ENCODE peak calls at places on chromosome 17, in five cellular contexts. One of them, this sample, is unnamed.

GRCh38 chr17:68127914-68128313 is 92.4 kb downstream of the KPNA2 start:
- DNase-seq in A549: no peak
- DNase-seq in GM12878: no peak
- DNase-seq in endothelial cell of umbilical vein: peak
- DNase-seq in HepG2: no peak
- DNase-seq in this sample: no peak

GRCh38 chr17:48954300-48954755 is 9.7 kb upstream of the SNF8 start:
- DNase-seq in A549: peak
- DNase-seq in GM12878: no peak
- DNase-seq in endothelial cell of umbilical vein: peak
- DNase-seq in HepG2: peak
- DNase-seq in this sample: peak

GRCh38 chr17:82160081-82160480 is 52.6 kb downstream of the CCDC57 start:
- DNase-seq in A549: no peak
- DNase-seq in GM12878: no peak
- DNase-seq in endothelial cell of umbilical vein: peak
- DNase-seq in HepG2: no peak
- DNase-seq in this sample: no peak

GRCh38 chr17:83125515-83126274 is 46.3 kb downstream of the METRNL start:
- DNase-seq in A549: no peak
- DNase-seq in GM12878: no peak
- DNase-seq in endothelial cell of umbilical vein: no peak
- DNase-seq in HepG2: no peak
- DNase-seq in this sample: peak

GRCh38 chr17:38620551-38621277 is 15.0 kb upstream of the SRCIN1 start:
- DNase-seq in A549: no peak
- DNase-seq in GM12878: no peak
- DNase-seq in endothelial cell of umbilical vein: no peak
- DNase-seq in HepG2: peak
- DNase-seq in this sample: no peak

GRCh38 chr17:43818966-43819365 is 14.0 kb downstream of the MPP3 start:
- DNase-seq in A549: no peak
- DNase-seq in GM12878: no peak
- DNase-seq in endothelial cell of umbilical vein: no peak
- DNase-seq in HepG2: no peak
- DNase-seq in this sample: no peak

GRCh38 chr17:64608571-64608981 is 53.5 kb downstream of the SMURF2 start:
- DNase-seq in A549: no peak
- DNase-seq in GM12878: no peak
- DNase-seq in endothelial cell of umbilical vein: peak
- DNase-seq in HepG2: no peak
- DNase-seq in this sample: no peak

GRCh38 chr17:43416998-43417891 is 18.5 kb downstream of the ARL4D start:
- DNase-seq in A549: peak
- DNase-seq in GM12878: no peak
- DNase-seq in endothelial cell of umbilical vein: no peak
- DNase-seq in HepG2: no peak
- DNase-seq in this sample: no peak

GRCh38 chr17:1736348-1737281 is 6.1 kb upstream of the SERPINF2 start:
- DNase-seq in A549: peak
- DNase-seq in GM12878: no peak
- DNase-seq in endothelial cell of umbilical vein: no peak
- DNase-seq in HepG2: peak
- DNase-seq in this sample: peak

GRCh38 chr17:50423553-50424159 is 2.4 kb upstream of the ACSF2 start:
- DNase-seq in A549: peak
- DNase-seq in GM12878: no peak
- DNase-seq in endothelial cell of umbilical vein: peak
- DNase-seq in HepG2: peak
- DNase-seq in this sample: peak

GRCh38 chr17:36188891-36189306 is 7.7 kb downstream of the CCL3L1 start:
- DNase-seq in A549: no peak
- DNase-seq in GM12878: peak
- DNase-seq in endothelial cell of umbilical vein: no peak
- DNase-seq in HepG2: no peak
- DNase-seq in this sample: peak

GRCh38 chr17:81537856-81538555 is 9.8 kb downstream of the FSCN2 start:
- DNase-seq in A549: no peak
- DNase-seq in GM12878: no peak
- DNase-seq in endothelial cell of umbilical vein: no peak
- DNase-seq in HepG2: no peak
- DNase-seq in this sample: no peak

GRCh38 chr17:7107012-7107754 is 7.4 kb downstream of the ASGR2 start:
- DNase-seq in A549: no peak
- DNase-seq in GM12878: no peak
- DNase-seq in endothelial cell of umbilical vein: no peak
- DNase-seq in HepG2: no peak
- DNase-seq in this sample: no peak

GRCh38 chr17:62902573-62903229 is 63.3 kb upstream of the TANC2 start:
- DNase-seq in A549: no peak
- DNase-seq in GM12878: no peak
- DNase-seq in endothelial cell of umbilical vein: peak
- DNase-seq in HepG2: no peak
- DNase-seq in this sample: no peak

GRCh38 chr17:1244606-1245012 is 25.6 kb upstream of the BHLHA9 start:
- DNase-seq in A549: no peak
- DNase-seq in GM12878: no peak
- DNase-seq in endothelial cell of umbilical vein: no peak
- DNase-seq in HepG2: no peak
- DNase-seq in this sample: no peak

GRCh38 chr17:7632492-7632894 is 2.6 kb downstream of the SHBG start:
- DNase-seq in A549: peak
- DNase-seq in GM12878: no peak
- DNase-seq in endothelial cell of umbilical vein: peak
- DNase-seq in HepG2: no peak
- DNase-seq in this sample: peak

GRCh38 chr17:38333635-38334295 is 10.0 kb downstream of the GPR179 start:
- DNase-seq in A549: peak
- DNase-seq in GM12878: no peak
- DNase-seq in endothelial cell of umbilical vein: peak
- DNase-seq in HepG2: peak
- DNase-seq in this sample: peak

GRCh38 chr17:81512984-81513668 is 527 bp upstream of the ACTG1 start:
- DNase-seq in A549: peak
- DNase-seq in GM12878: no peak
- DNase-seq in endothelial cell of umbilical vein: no peak
- DNase-seq in HepG2: peak
- DNase-seq in this sample: peak

GRCh38 chr17:33019161-33019560 is 27.5 kb downstream of the SPACA3 start:
- DNase-seq in A549: no peak
- DNase-seq in GM12878: no peak
- DNase-seq in endothelial cell of umbilical vein: no peak
- DNase-seq in HepG2: no peak
- DNase-seq in this sample: no peak

GRCh38 chr17:79623786-79624657 is 13.2 kb upstream of the RBFOX3 start:
- DNase-seq in A549: no peak
- DNase-seq in GM12878: no peak
- DNase-seq in endothelial cell of umbilical vein: no peak
- DNase-seq in HepG2: no peak
- DNase-seq in this sample: no peak

GRCh38 chr17:4573682-4574081 is 10.6 kb upstream of the SMTNL2 start:
- DNase-seq in A549: peak
- DNase-seq in GM12878: no peak
- DNase-seq in endothelial cell of umbilical vein: no peak
- DNase-seq in HepG2: no peak
- DNase-seq in this sample: no peak

GRCh38 chr17:73135774-73136173 is 29.0 kb upstream of the SSTR2 start:
- DNase-seq in A549: no peak
- DNase-seq in GM12878: no peak
- DNase-seq in endothelial cell of umbilical vein: no peak
- DNase-seq in HepG2: no peak
- DNase-seq in this sample: peak

GRCh38 chr17:62744259-62744658 is 63.9 kb downstream of the MARCHF10 start:
- DNase-seq in A549: no peak
- DNase-seq in GM12878: no peak
- DNase-seq in endothelial cell of umbilical vein: no peak
- DNase-seq in HepG2: no peak
- DNase-seq in this sample: no peak

GRCh38 chr17:67290994-67291362 is 46.0 kb upstream of the HELZ start:
- DNase-seq in A549: no peak
- DNase-seq in GM12878: no peak
- DNase-seq in endothelial cell of umbilical vein: no peak
- DNase-seq in HepG2: no peak
- DNase-seq in this sample: no peak

GRCh38 chr17:2170023-2170422 is 115.1 kb downstream of the HIC1 start:
- DNase-seq in A549: peak
- DNase-seq in GM12878: no peak
- DNase-seq in endothelial cell of umbilical vein: no peak
- DNase-seq in HepG2: peak
- DNase-seq in this sample: peak

GRCh38 chr17:77753691-77754265 is 204.7 kb upstream of the TNRC6C start:
- DNase-seq in A549: no peak
- DNase-seq in GM12878: no peak
- DNase-seq in endothelial cell of umbilical vein: no peak
- DNase-seq in HepG2: no peak
- DNase-seq in this sample: no peak

GRCh38 chr17:63841350-63842172 is 924 bp downstream of the SMARCD2 start:
- DNase-seq in A549: no peak
- DNase-seq in GM12878: no peak
- DNase-seq in endothelial cell of umbilical vein: peak
- DNase-seq in HepG2: peak
- DNase-seq in this sample: peak

GRCh38 chr17:80647746-80648145 is 103.1 kb downstream of the RPTOR start:
- DNase-seq in A549: no peak
- DNase-seq in GM12878: no peak
- DNase-seq in endothelial cell of umbilical vein: no peak
- DNase-seq in HepG2: no peak
- DNase-seq in this sample: no peak

GRCh38 chr17:56886288-56886721 is 27.5 kb downstream of the TRIM25 start:
- DNase-seq in A549: no peak
- DNase-seq in GM12878: no peak
- DNase-seq in endothelial cell of umbilical vein: no peak
- DNase-seq in HepG2: peak
- DNase-seq in this sample: no peak

GRCh38 chr17:27471321-27472269 is 15.3 kb downstream of the KSR1 start:
- DNase-seq in A549: peak
- DNase-seq in GM12878: peak
- DNase-seq in endothelial cell of umbilical vein: no peak
- DNase-seq in HepG2: no peak
- DNase-seq in this sample: no peak

GRCh38 chr17:39740357-39741111 is 2.8 kb downstream of the GRB7 start:
- DNase-seq in A549: peak
- DNase-seq in GM12878: no peak
- DNase-seq in endothelial cell of umbilical vein: peak
- DNase-seq in HepG2: peak
- DNase-seq in this sample: peak
- TF ChIP-seq POLR2A in A549: no peak
- TF ChIP-seq POLR2A in GM12878: no peak
- TF ChIP-seq POLR2A in endothelial cell of umbilical vein: no peak
- TF ChIP-seq POLR2A in HepG2: peak
- TF ChIP-seq POLR2A in this sample: no peak

DNA sequence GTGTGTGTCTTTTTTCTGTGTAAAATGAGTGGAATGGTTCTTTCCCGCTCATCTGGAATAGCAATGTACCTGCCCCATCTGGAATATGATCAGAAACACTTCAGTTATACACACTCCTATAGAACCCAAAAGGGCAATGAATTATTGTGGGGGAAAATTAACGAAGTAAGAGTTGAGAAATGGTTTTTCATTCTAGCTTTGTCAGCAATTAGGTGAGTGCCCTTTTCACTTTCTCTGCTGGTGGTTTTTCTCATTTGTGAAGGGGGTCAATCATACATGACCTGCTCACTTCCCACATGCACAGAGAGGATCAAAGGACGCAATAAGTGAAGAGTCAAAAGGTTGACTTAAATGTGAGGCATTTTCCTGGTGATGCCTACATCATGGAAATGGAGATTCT is 168.0 kb downstream of the HS3ST3B1 start:
- DNase-seq in A549: no peak
- DNase-seq in GM12878: no peak
- DNase-seq in endothelial cell of umbilical vein: no peak
- DNase-seq in HepG2: no peak
- DNase-seq in this sample: no peak
- TF ChIP-seq MYC in A549: no peak
- TF ChIP-seq MYC in GM12878: no peak
- TF ChIP-seq MYC in endothelial cell of umbilical vein: no peak
- TF ChIP-seq MYC in HepG2: no peak
- TF ChIP-seq MYC in this sample: no peak

GRCh38 chr17:60640503-60640902 is 37.1 kb upstream of the BCAS3 start:
- DNase-seq in A549: peak
- DNase-seq in GM12878: no peak
- DNase-seq in endothelial cell of umbilical vein: peak
- DNase-seq in HepG2: peak
- DNase-seq in this sample: peak

GRCh38 chr17:60639019-60639330 is 38.7 kb upstream of the BCAS3 start:
- DNase-seq in A549: no peak
- DNase-seq in GM12878: no peak
- DNase-seq in endothelial cell of umbilical vein: no peak
- DNase-seq in HepG2: no peak
- DNase-seq in this sample: no peak

GRCh38 chr17:60641126-60641525 is 36.5 kb upstream of the BCAS3 start:
- DNase-seq in A549: no peak
- DNase-seq in GM12878: no peak
- DNase-seq in endothelial cell of umbilical vein: no peak
- DNase-seq in HepG2: no peak
- DNase-seq in this sample: no peak

GRCh38 chr17:60637683-60638082 is 37.7 kb downstream of the PPM1D start:
- DNase-seq in A549: no peak
- DNase-seq in GM12878: no peak
- DNase-seq in endothelial cell of umbilical vein: no peak
- DNase-seq in HepG2: no peak
- DNase-seq in this sample: no peak

GRCh38 chr17:60641810-60642220 is 35.8 kb upstream of the BCAS3 start:
- DNase-seq in A549: peak
- DNase-seq in GM12878: no peak
- DNase-seq in endothelial cell of umbilical vein: peak
- DNase-seq in HepG2: peak
- DNase-seq in this sample: peak
- TF ChIP-seq CTCF in A549: peak
- TF ChIP-seq CTCF in GM12878: peak
- TF ChIP-seq CTCF in endothelial cell of umbilical vein: peak
- TF ChIP-seq CTCF in HepG2: peak
- TF ChIP-seq CTCF in this sample: peak

DNA sequence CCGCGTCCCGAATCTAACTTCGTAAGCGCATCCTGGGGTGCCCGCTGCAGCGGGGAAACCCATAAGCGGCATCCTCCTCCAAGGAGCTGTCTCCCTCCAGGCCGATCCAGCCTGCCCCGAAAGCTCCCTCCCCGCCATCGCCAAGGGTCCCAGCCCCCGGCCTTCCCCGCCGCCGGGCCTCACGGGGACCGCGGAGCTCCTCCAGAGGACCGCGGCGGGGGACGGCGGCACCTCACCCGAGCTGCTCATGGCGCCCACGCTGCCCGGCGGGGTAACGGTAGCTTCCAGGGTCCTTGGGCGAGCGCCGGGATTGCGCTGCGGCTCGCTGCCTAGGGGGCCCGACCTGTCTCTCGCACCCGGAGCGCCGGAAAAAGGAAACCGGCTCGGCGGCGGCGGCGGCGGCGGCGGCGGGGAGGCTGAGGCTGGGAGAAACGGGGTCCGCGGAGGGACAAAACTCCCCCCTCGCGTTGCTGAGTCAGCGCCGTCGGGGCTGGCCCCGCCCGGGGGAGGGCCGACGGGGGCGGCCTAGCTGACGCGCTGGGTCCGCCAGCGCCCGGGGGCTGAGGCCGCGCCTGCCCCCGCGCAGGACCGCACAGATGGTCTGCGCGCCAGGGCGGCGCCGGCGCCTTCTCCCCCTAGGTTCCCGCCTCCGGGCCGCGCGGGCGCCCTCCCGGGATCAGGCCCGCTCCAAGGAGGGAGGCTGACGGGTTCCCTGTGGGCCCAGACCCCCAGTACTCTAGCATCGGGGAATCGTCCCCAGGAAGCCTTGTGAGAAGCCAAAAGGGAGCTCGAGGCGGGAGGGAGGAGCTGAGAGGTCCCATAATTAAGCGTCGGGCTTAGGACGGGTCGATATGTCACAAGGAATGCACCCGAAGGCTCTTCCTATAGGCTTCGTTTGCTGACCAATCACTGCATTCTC is at the start of gene BLMH:
- DNase-seq in A549: peak
- DNase-seq in GM12878: no peak
- DNase-seq in endothelial cell of umbilical vein: peak
- DNase-seq in HepG2: peak
- DNase-seq in this sample: peak
- TF ChIP-seq POLR2A in A549: peak
- TF ChIP-seq POLR2A in GM12878: peak
- TF ChIP-seq POLR2A in endothelial cell of umbilical vein: peak
- TF ChIP-seq POLR2A in HepG2: peak
- TF ChIP-seq POLR2A in this sample: peak